ENCODE peak calls at places on chromosomes 1 and 21, in five cellular contexts. X, J, C, W and B are unnamed samples.

GRCh38 chr1:174815036-174815435 is 184.7 kb upstream of the CACYBP start:
- DNase-seq in J (no peak), X (peak; percentile 74), W (no peak), C (peak; percentile 37), B (peak; percentile 89)

GRCh38 chr1:23555225-23555801 is 4.0 kb downstream of the ID3 start:
- DNase-seq in X (peak; percentile 68), W (no peak), C (peak; percentile 73), J (no peak), B (no peak)

GRCh38 chr1:94039514-94039870 is 81.5 kb downstream of the ABCA4 start:
- DNase-seq in W (peak; percentile 86), C (peak; percentile 69), X (peak; percentile 62), J (peak; percentile 74), B (peak; percentile 56)

GRCh38 chr1:165974598-165975131 is 147.3 kb downstream of the UCK2 start:
- DNase-seq in X (no peak), W (no peak), C (no peak), J (no peak), B (no peak)

GRCh38 chr1:40004857-40005256 is 35.7 kb upstream of the CAP1 start:
- DNase-seq in J (no peak), W (no peak), C (no peak), X (no peak), B (no peak)

GRCh38 chr21:42221581-42222345 is 2.8 kb downstream of the ABCG1 start:
- DNase-seq in J (no peak), C (no peak), W (no peak), X (peak; percentile 87), B (no peak)

GRCh38 chr21:41631564-41632461 is 123.9 kb upstream of the TMPRSS2 start:
- DNase-seq in C (peak; percentile 65), X (no peak), J (no peak), W (no peak), B (no peak)

GRCh38 chr1:232428036-232428600 is 201.8 kb downstream of the SIPA1L2 start:
- DNase-seq in C (no peak), W (no peak), J (no peak), X (peak; percentile 26), B (no peak)

GRCh38 chr1:231315887-231316286 is 21.8 kb downstream of the EXOC8 start:
- DNase-seq in W (peak; percentile 81), X (peak; percentile 9), C (peak; percentile 58), J (peak; percentile 66), B (peak; percentile 44)

GRCh38 chr1:71502026-71502425 is 421.2 kb upstream of the ZRANB2 start:
- DNase-seq in C (no peak), X (no peak), W (no peak), J (no peak), B (no peak)

GRCh38 chr1:67948155-67949075 is 102.0 kb downstream of the DIRAS3 start:
- DNase-seq in J (no peak), W (no peak), C (peak; percentile 41), X (peak; percentile 89), B (no peak)

GRCh38 chr1:111476761-111477309 is 3.1 kb downstream of the C1orf162 start:
- DNase-seq in J (no peak), W (no peak), C (no peak), X (no peak), B (no peak)

GRCh38 chr1:234315091-234315541 is 58.1 kb upstream of the COA6 start:
- DNase-seq in X (peak; percentile 76), J (no peak), C (no peak), W (no peak), B (no peak)

GRCh38 chr1:46522184-46522968 is 29.1 kb downstream of the KNCN start:
- DNase-seq in X (peak; percentile 45), J (no peak), W (peak; percentile 45), C (peak; percentile 53), B (no peak)

GRCh38 chr1:225611537-225612223 is 41.2 kb downstream of the ENAH start:
- DNase-seq in J (no peak), X (no peak), C (no peak), W (no peak), B (no peak)

GRCh38 chr21:41670056-41670805 is 96.6 kb downstream of the RIPK4 start:
- DNase-seq in X (no peak), C (no peak), W (no peak), J (no peak), B (no peak)

GRCh38 chr1:203673550-203674411 is 47.1 kb downstream of the ATP2B4 start:
- DNase-seq in C (peak; percentile 85), J (no peak), X (peak; percentile 97), W (no peak), B (peak; percentile 90)

GRCh38 chr21:33948096-33948950 is 32.7 kb upstream of the ATP5PO start:
- DNase-seq in W (peak; percentile 75), C (peak; percentile 62), X (peak; percentile 30), J (peak; percentile 54), B (peak; percentile 61)

GRCh38 chr21:42239973-42240372 is 21.0 kb downstream of the ABCG1 start:
- DNase-seq in C (no peak), J (no peak), X (no peak), W (no peak), B (no peak)

GRCh38 chr1:20124451-20125057 is 5.2 kb upstream of the PLA2G2D start:
- DNase-seq in W (no peak), C (peak; percentile 42), X (peak; percentile 65), J (no peak), B (peak; percentile 57)

GRCh38 chr1:21175670-21176581 is 771 bp downstream of the EIF4G3 start:
- DNase-seq in C (no peak), X (no peak), J (peak; percentile 72), W (peak; percentile 73), B (no peak)

GRCh38 chr1:95263400-95263799 is 29.4 kb downstream of the RWDD3 start:
- DNase-seq in W (no peak), C (no peak), X (no peak), J (no peak), B (no peak)

GRCh38 chr1:77605246-77606026 is 77.0 kb downstream of the ZZZ3 start:
- DNase-seq in C (no peak), J (no peak), X (peak; percentile 38), W (no peak), B (no peak)

GRCh38 chr1:18784523-18784833 is 75.0 kb downstream of the TAS1R2 start:
- DNase-seq in W (no peak), J (no peak), X (no peak), C (no peak), B (no peak)

GRCh38 chr1:78292361-78292760 is 198.4 kb upstream of the PTGFR start:
- DNase-seq in C (no peak), J (no peak), X (peak; percentile 51), W (no peak), B (no peak)

GRCh38 chr1:64982134-64982533 is 15.8 kb upstream of the JAK1 start:
- DNase-seq in J (no peak), W (no peak), C (peak; percentile 70), X (no peak), B (no peak)

GRCh38 chr1:24277420-24278169 is 41.6 kb upstream of the GRHL3 start:
- DNase-seq in J (no peak), X (peak; percentile 29), W (no peak), C (no peak), B (no peak)

GRCh38 chr1:54263601-54264226 is 63.7 kb downstream of the MRPL37 start:
- DNase-seq in W (no peak), J (no peak), X (no peak), C (no peak), B (no peak)
- TF ChIP-seq RAD21 in W (no peak), J (no peak), X (no peak), C (no peak), B (no peak)

GRCh38 chr1:53804791-53805505 is 33.1 kb downstream of the NDC1 start:
- DNase-seq in W (no peak), J (no peak), C (no peak), X (peak; percentile 23), B (no peak)

GRCh38 chr1:53804181-53804580 is 33.9 kb downstream of the NDC1 start:
- DNase-seq in C (no peak), W (no peak), J (no peak), X (no peak), B (no peak)

GRCh38 chr1:53810497-53810896 is 27.6 kb downstream of the NDC1 start:
- DNase-seq in W (no peak), C (no peak), X (no peak), J (no peak), B (no peak)

DNA sequence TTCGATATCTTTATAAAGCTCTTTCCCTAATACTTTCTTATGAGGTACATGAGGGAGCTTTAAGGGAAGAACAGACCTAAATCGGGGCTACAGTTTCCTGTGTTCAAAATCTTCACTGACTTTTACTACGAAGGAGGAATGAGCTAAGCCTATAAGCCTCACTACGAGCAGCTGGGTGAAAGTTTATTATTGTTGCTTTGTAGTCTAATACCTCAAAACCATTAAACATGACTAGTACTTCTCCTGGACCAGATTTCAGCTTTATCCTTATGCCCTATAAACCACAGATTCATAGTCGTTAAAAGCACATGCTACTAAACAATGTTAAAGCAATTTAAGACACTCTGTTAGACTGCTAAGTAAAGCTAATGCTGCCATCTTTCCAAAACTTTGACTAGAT is 30.2 kb downstream of the NDC1 start:
- DNase-seq in C (no peak), J (no peak), X (peak; percentile 92), W (no peak), B (no peak)
- TF ChIP-seq RAD21 in C (no peak), J (no peak), X (no peak), W (no peak), B (no peak)

DNA sequence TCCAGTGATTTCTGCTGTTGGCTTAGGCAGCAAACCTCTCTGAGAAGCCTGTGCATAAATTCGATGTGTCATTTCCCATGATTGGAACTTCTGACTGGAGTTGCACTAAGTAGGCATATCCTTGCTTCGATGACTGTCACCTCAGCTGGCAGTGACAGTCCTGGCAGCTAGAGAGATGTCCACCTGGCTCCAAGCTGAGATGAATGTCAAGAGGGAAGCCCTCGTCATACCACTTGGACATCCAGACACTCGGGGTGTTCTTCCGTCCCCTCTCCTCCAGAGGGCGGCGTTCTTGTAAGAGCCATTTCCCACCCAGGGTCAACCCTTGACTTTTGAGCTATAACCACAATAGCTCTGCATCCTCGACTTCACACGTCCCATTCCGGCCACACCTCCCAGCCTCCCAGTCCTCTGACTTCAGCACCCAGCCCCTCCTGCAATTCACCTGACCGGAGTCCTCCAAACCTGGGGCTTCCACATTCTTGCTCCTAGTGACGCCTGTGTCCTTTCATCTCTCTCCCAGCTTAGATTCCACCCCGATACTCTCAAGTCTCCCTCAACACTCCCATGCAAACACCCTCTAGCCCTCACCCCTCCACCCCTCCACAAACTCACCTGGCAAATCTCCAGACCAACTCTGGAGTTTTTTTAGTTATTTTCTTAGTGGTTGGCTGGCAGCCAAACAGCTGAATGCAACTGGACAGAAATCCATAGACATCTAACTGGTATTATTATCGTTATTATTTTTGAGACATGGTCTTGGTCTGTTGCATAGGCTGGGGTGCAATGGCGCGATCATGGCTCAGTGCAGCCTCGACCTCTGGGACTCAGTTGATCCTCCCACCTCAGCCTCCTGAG is 17.4 kb downstream of the CA6 start:
- DNase-seq in J (peak; percentile 44), X (no peak), W (peak; percentile 76), C (peak; percentile 74), B (peak; percentile 68)
- TF ChIP-seq RAD21 in J (no peak), X (no peak), W (peak; percentile 64), C (peak; percentile 50), B (peak; percentile 52)

DNA sequence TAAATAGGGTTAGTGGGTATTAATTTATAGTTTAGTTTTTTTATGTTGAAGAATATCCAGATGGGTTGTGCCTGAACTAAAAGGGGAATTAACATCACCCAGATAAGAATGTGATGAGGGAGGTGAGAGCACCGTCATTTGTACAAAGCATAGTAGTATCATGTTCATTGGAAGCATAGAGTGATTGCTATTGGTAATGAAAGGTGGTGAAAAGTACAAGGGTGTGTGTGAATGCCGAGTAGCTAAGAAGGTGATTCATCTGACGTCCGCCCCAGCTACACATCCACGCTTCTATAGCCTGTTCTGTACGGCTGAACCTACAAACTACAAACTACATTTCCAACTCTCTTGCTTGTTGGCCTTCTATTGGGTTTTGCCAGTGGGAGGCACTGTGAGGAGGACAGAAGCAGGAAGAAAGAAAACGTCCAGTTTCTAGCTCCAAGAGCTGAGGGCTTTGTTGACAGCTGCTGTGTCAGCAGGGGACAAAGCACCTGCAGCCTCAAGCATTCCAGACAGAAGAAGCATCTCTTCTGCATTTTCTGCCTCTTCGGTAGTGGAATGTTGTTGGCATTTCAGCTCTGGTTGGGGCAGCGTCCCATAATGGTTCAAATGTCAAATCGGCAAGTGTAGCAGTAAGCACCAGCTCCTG is 404.8 kb downstream of the KCTD3 start:
- DNase-seq in W (no peak), X (no peak), C (no peak), J (no peak), B (no peak)
- TF ChIP-seq RAD21 in W (peak; percentile 19), X (no peak), C (no peak), J (no peak), B (no peak)